ENCODE peak calls at places on chromosomes 12 and 14, in seven cellular contexts. One of them, this sample, is unnamed.

GRCh38 chr14:59254146-59254910 is 65.9 kb downstream of the DAAM1 start:
- DNase-seq in NCI-H69: peak
- DNase-seq in Right ventricle myocardium inferior: peak
- DNase-seq in kidney: peak
- DNase-seq in stimulated activated CD8-positive, alpha-beta memory T cell treated with anti-CD3 and anti-CD28 coated beads, Interleukin-15, amount 100 ng/mL, for 24 hours: no peak
- DNase-seq in MCF 10A: peak
- DNase-seq in dorsolateral prefrontal cortex: no peak
- DNase-seq in this sample: no peak

GRCh38 chr14:99551034-99551922 is 52.7 kb downstream of the CCDC85C start:
- DNase-seq in stimulated activated CD8-positive, alpha-beta memory T cell treated with anti-CD3 and anti-CD28 coated beads, Interleukin-15, amount 100 ng/mL, for 24 hours: no peak
- DNase-seq in Right ventricle myocardium inferior: no peak
- DNase-seq in kidney: no peak
- DNase-seq in NCI-H69: peak
- DNase-seq in MCF 10A: no peak
- DNase-seq in dorsolateral prefrontal cortex: no peak
- DNase-seq in this sample: no peak

GRCh38 chr14:78157855-78158436 is 12.2 kb upstream of the NRXN3 start:
- DNase-seq in NCI-H69: no peak
- DNase-seq in kidney: no peak
- DNase-seq in dorsolateral prefrontal cortex: no peak
- DNase-seq in stimulated activated CD8-positive, alpha-beta memory T cell treated with anti-CD3 and anti-CD28 coated beads, Interleukin-15, amount 100 ng/mL, for 24 hours: no peak
- DNase-seq in Right ventricle myocardium inferior: no peak
- DNase-seq in MCF 10A: peak
- DNase-seq in this sample: no peak

GRCh38 chr14:68719634-68720384 is 73.1 kb downstream of the ZFP36L1 start:
- DNase-seq in kidney: no peak
- DNase-seq in Right ventricle myocardium inferior: no peak
- DNase-seq in NCI-H69: no peak
- DNase-seq in dorsolateral prefrontal cortex: no peak
- DNase-seq in MCF 10A: no peak
- DNase-seq in stimulated activated CD8-positive, alpha-beta memory T cell treated with anti-CD3 and anti-CD28 coated beads, Interleukin-15, amount 100 ng/mL, for 24 hours: no peak
- DNase-seq in this sample: no peak

GRCh38 chr12:49527361-49528130 is 11.3 kb upstream of the KCNH3 start:
- DNase-seq in kidney: peak
- DNase-seq in dorsolateral prefrontal cortex: no peak
- DNase-seq in stimulated activated CD8-positive, alpha-beta memory T cell treated with anti-CD3 and anti-CD28 coated beads, Interleukin-15, amount 100 ng/mL, for 24 hours: no peak
- DNase-seq in Right ventricle myocardium inferior: no peak
- DNase-seq in NCI-H69: peak
- DNase-seq in MCF 10A: no peak
- DNase-seq in this sample: no peak

GRCh38 chr12:6974180-6974579 is 3.5 kb downstream of the EMG1 start:
- DNase-seq in MCF 10A: no peak
- DNase-seq in kidney: no peak
- DNase-seq in NCI-H69: no peak
- DNase-seq in stimulated activated CD8-positive, alpha-beta memory T cell treated with anti-CD3 and anti-CD28 coated beads, Interleukin-15, amount 100 ng/mL, for 24 hours: no peak
- DNase-seq in dorsolateral prefrontal cortex: no peak
- DNase-seq in Right ventricle myocardium inferior: no peak
- DNase-seq in this sample: no peak

GRCh38 chr12:123533672-123534643 is at the start of gene RILPL1:
- DNase-seq in kidney: peak
- DNase-seq in NCI-H69: peak
- DNase-seq in Right ventricle myocardium inferior: peak
- DNase-seq in dorsolateral prefrontal cortex: peak
- DNase-seq in stimulated activated CD8-positive, alpha-beta memory T cell treated with anti-CD3 and anti-CD28 coated beads, Interleukin-15, amount 100 ng/mL, for 24 hours: peak
- DNase-seq in MCF 10A: peak
- DNase-seq in this sample: peak

GRCh38 chr14:50854521-50854920 is 17.3 kb upstream of the ABHD12B start:
- DNase-seq in NCI-H69: no peak
- DNase-seq in kidney: no peak
- DNase-seq in dorsolateral prefrontal cortex: no peak
- DNase-seq in MCF 10A: no peak
- DNase-seq in Right ventricle myocardium inferior: no peak
- DNase-seq in stimulated activated CD8-positive, alpha-beta memory T cell treated with anti-CD3 and anti-CD28 coated beads, Interleukin-15, amount 100 ng/mL, for 24 hours: no peak
- DNase-seq in this sample: no peak

GRCh38 chr14:33931439-33931838 is 19.4 kb downstream of the EGLN3 start:
- DNase-seq in dorsolateral prefrontal cortex: no peak
- DNase-seq in stimulated activated CD8-positive, alpha-beta memory T cell treated with anti-CD3 and anti-CD28 coated beads, Interleukin-15, amount 100 ng/mL, for 24 hours: no peak
- DNase-seq in Right ventricle myocardium inferior: no peak
- DNase-seq in NCI-H69: no peak
- DNase-seq in MCF 10A: no peak
- DNase-seq in kidney: no peak
- DNase-seq in this sample: no peak

GRCh38 chr12:106519587-106519986 is 63.2 kb upstream of the RFX4 start:
- DNase-seq in MCF 10A: no peak
- DNase-seq in Right ventricle myocardium inferior: no peak
- DNase-seq in kidney: no peak
- DNase-seq in dorsolateral prefrontal cortex: no peak
- DNase-seq in NCI-H69: no peak
- DNase-seq in stimulated activated CD8-positive, alpha-beta memory T cell treated with anti-CD3 and anti-CD28 coated beads, Interleukin-15, amount 100 ng/mL, for 24 hours: no peak
- DNase-seq in this sample: no peak

GRCh38 chr12:76057316-76057715 is 25.7 kb upstream of the PHLDA1 start:
- DNase-seq in NCI-H69: no peak
- DNase-seq in dorsolateral prefrontal cortex: peak
- DNase-seq in stimulated activated CD8-positive, alpha-beta memory T cell treated with anti-CD3 and anti-CD28 coated beads, Interleukin-15, amount 100 ng/mL, for 24 hours: no peak
- DNase-seq in Right ventricle myocardium inferior: no peak
- DNase-seq in MCF 10A: no peak
- DNase-seq in kidney: no peak
- DNase-seq in this sample: no peak

GRCh38 chr12:115710104-115710564 is 567.4 kb downstream of the MED13L start:
- DNase-seq in MCF 10A: peak
- DNase-seq in NCI-H69: no peak
- DNase-seq in Right ventricle myocardium inferior: peak
- DNase-seq in dorsolateral prefrontal cortex: no peak
- DNase-seq in stimulated activated CD8-positive, alpha-beta memory T cell treated with anti-CD3 and anti-CD28 coated beads, Interleukin-15, amount 100 ng/mL, for 24 hours: no peak
- DNase-seq in kidney: no peak
- DNase-seq in this sample: no peak

GRCh38 chr14:57865450-57866198 is at the start of gene SLC35F4:
- DNase-seq in NCI-H69: peak
- DNase-seq in kidney: peak
- DNase-seq in stimulated activated CD8-positive, alpha-beta memory T cell treated with anti-CD3 and anti-CD28 coated beads, Interleukin-15, amount 100 ng/mL, for 24 hours: no peak
- DNase-seq in MCF 10A: no peak
- DNase-seq in Right ventricle myocardium inferior: no peak
- DNase-seq in dorsolateral prefrontal cortex: peak
- DNase-seq in this sample: no peak

GRCh38 chr12:121872546-121873223 is 14.0 kb upstream of the HPD start:
- DNase-seq in MCF 10A: peak
- DNase-seq in kidney: no peak
- DNase-seq in stimulated activated CD8-positive, alpha-beta memory T cell treated with anti-CD3 and anti-CD28 coated beads, Interleukin-15, amount 100 ng/mL, for 24 hours: no peak
- DNase-seq in Right ventricle myocardium inferior: no peak
- DNase-seq in dorsolateral prefrontal cortex: peak
- DNase-seq in NCI-H69: peak
- DNase-seq in this sample: no peak

GRCh38 chr14:30874999-30875787 is 834 bp downstream of the COCH start:
- DNase-seq in kidney: peak
- DNase-seq in NCI-H69: peak
- DNase-seq in stimulated activated CD8-positive, alpha-beta memory T cell treated with anti-CD3 and anti-CD28 coated beads, Interleukin-15, amount 100 ng/mL, for 24 hours: no peak
- DNase-seq in dorsolateral prefrontal cortex: no peak
- DNase-seq in MCF 10A: no peak
- DNase-seq in Right ventricle myocardium inferior: no peak
- DNase-seq in this sample: no peak

GRCh38 chr14:35285168-35285990 is 6.8 kb upstream of the PSMA6 start:
- DNase-seq in dorsolateral prefrontal cortex: no peak
- DNase-seq in NCI-H69: no peak
- DNase-seq in stimulated activated CD8-positive, alpha-beta memory T cell treated with anti-CD3 and anti-CD28 coated beads, Interleukin-15, amount 100 ng/mL, for 24 hours: no peak
- DNase-seq in MCF 10A: no peak
- DNase-seq in Right ventricle myocardium inferior: no peak
- DNase-seq in kidney: no peak
- DNase-seq in this sample: no peak

GRCh38 chr12:122437656-122438121 is 15.2 kb upstream of the CLIP1 start:
- DNase-seq in kidney: no peak
- DNase-seq in NCI-H69: peak
- DNase-seq in stimulated activated CD8-positive, alpha-beta memory T cell treated with anti-CD3 and anti-CD28 coated beads, Interleukin-15, amount 100 ng/mL, for 24 hours: no peak
- DNase-seq in Right ventricle myocardium inferior: peak
- DNase-seq in dorsolateral prefrontal cortex: peak
- DNase-seq in MCF 10A: peak
- DNase-seq in this sample: no peak

GRCh38 chr12:85955127-85955526 is 81.0 kb downstream of the NTS start:
- DNase-seq in Right ventricle myocardium inferior: no peak
- DNase-seq in MCF 10A: peak
- DNase-seq in kidney: no peak
- DNase-seq in NCI-H69: peak
- DNase-seq in dorsolateral prefrontal cortex: no peak
- DNase-seq in stimulated activated CD8-positive, alpha-beta memory T cell treated with anti-CD3 and anti-CD28 coated beads, Interleukin-15, amount 100 ng/mL, for 24 hours: no peak
- DNase-seq in this sample: no peak

GRCh38 chr14:99575043-99576023 is 28.7 kb downstream of the CCDC85C start:
- DNase-seq in MCF 10A: peak
- DNase-seq in kidney: peak
- DNase-seq in stimulated activated CD8-positive, alpha-beta memory T cell treated with anti-CD3 and anti-CD28 coated beads, Interleukin-15, amount 100 ng/mL, for 24 hours: no peak
- DNase-seq in dorsolateral prefrontal cortex: no peak
- DNase-seq in NCI-H69: peak
- DNase-seq in Right ventricle myocardium inferior: no peak
- DNase-seq in this sample: no peak

GRCh38 chr12:89357297-89357730 is 5.0 kb upstream of the DUSP6 start:
- DNase-seq in dorsolateral prefrontal cortex: no peak
- DNase-seq in MCF 10A: no peak
- DNase-seq in NCI-H69: no peak
- DNase-seq in Right ventricle myocardium inferior: no peak
- DNase-seq in stimulated activated CD8-positive, alpha-beta memory T cell treated with anti-CD3 and anti-CD28 coated beads, Interleukin-15, amount 100 ng/mL, for 24 hours: no peak
- DNase-seq in kidney: no peak
- DNase-seq in this sample: no peak

GRCh38 chr12:40011775-40012129 is 94.1 kb downstream of the SLC2A13 start:
- DNase-seq in dorsolateral prefrontal cortex: no peak
- DNase-seq in NCI-H69: no peak
- DNase-seq in stimulated activated CD8-positive, alpha-beta memory T cell treated with anti-CD3 and anti-CD28 coated beads, Interleukin-15, amount 100 ng/mL, for 24 hours: no peak
- DNase-seq in Right ventricle myocardium inferior: no peak
- DNase-seq in MCF 10A: no peak
- DNase-seq in kidney: no peak
- DNase-seq in this sample: no peak

GRCh38 chr12:25740617-25741016 is 187.5 kb upstream of the LMNTD1 start:
- DNase-seq in NCI-H69: no peak
- DNase-seq in dorsolateral prefrontal cortex: no peak
- DNase-seq in Right ventricle myocardium inferior: no peak
- DNase-seq in MCF 10A: no peak
- DNase-seq in kidney: no peak
- DNase-seq in stimulated activated CD8-positive, alpha-beta memory T cell treated with anti-CD3 and anti-CD28 coated beads, Interleukin-15, amount 100 ng/mL, for 24 hours: no peak
- DNase-seq in this sample: no peak

GRCh38 chr14:29710015-29710414 is 217.6 kb downstream of the PRKD1 start:
- DNase-seq in MCF 10A: peak
- DNase-seq in Right ventricle myocardium inferior: no peak
- DNase-seq in dorsolateral prefrontal cortex: no peak
- DNase-seq in kidney: no peak
- DNase-seq in NCI-H69: peak
- DNase-seq in stimulated activated CD8-positive, alpha-beta memory T cell treated with anti-CD3 and anti-CD28 coated beads, Interleukin-15, amount 100 ng/mL, for 24 hours: no peak
- DNase-seq in this sample: no peak

GRCh38 chr14:21163721-21164120 is 7.9 kb upstream of the OR5AU1 start:
- DNase-seq in stimulated activated CD8-positive, alpha-beta memory T cell treated with anti-CD3 and anti-CD28 coated beads, Interleukin-15, amount 100 ng/mL, for 24 hours: no peak
- DNase-seq in Right ventricle myocardium inferior: no peak
- DNase-seq in kidney: no peak
- DNase-seq in NCI-H69: no peak
- DNase-seq in dorsolateral prefrontal cortex: no peak
- DNase-seq in MCF 10A: no peak
- DNase-seq in this sample: no peak

GRCh38 chr12:19005257-19005801 is 124.2 kb upstream of the PLEKHA5 start:
- DNase-seq in MCF 10A: no peak
- DNase-seq in kidney: no peak
- DNase-seq in Right ventricle myocardium inferior: no peak
- DNase-seq in stimulated activated CD8-positive, alpha-beta memory T cell treated with anti-CD3 and anti-CD28 coated beads, Interleukin-15, amount 100 ng/mL, for 24 hours: no peak
- DNase-seq in dorsolateral prefrontal cortex: no peak
- DNase-seq in NCI-H69: no peak
- DNase-seq in this sample: no peak

GRCh38 chr14:103372552-103373304 is 12.5 kb upstream of the MARK3 start:
- DNase-seq in stimulated activated CD8-positive, alpha-beta memory T cell treated with anti-CD3 and anti-CD28 coated beads, Interleukin-15, amount 100 ng/mL, for 24 hours: no peak
- DNase-seq in kidney: no peak
- DNase-seq in Right ventricle myocardium inferior: no peak
- DNase-seq in dorsolateral prefrontal cortex: no peak
- DNase-seq in NCI-H69: no peak
- DNase-seq in MCF 10A: peak
- DNase-seq in this sample: no peak

GRCh38 chr12:49342914-49343731 is 3.6 kb upstream of the DNAJC22 start:
- DNase-seq in dorsolateral prefrontal cortex: no peak
- DNase-seq in kidney: peak
- DNase-seq in NCI-H69: peak
- DNase-seq in MCF 10A: no peak
- DNase-seq in Right ventricle myocardium inferior: no peak
- DNase-seq in stimulated activated CD8-positive, alpha-beta memory T cell treated with anti-CD3 and anti-CD28 coated beads, Interleukin-15, amount 100 ng/mL, for 24 hours: no peak
- DNase-seq in this sample: no peak

GRCh38 chr14:104696671-104697316 is 7.4 kb downstream of the INF2 start:
- DNase-seq in MCF 10A: no peak
- DNase-seq in stimulated activated CD8-positive, alpha-beta memory T cell treated with anti-CD3 and anti-CD28 coated beads, Interleukin-15, amount 100 ng/mL, for 24 hours: no peak
- DNase-seq in dorsolateral prefrontal cortex: no peak
- DNase-seq in NCI-H69: no peak
- DNase-seq in Right ventricle myocardium inferior: no peak
- DNase-seq in kidney: no peak
- DNase-seq in this sample: no peak

GRCh38 chr14:75459099-75459741 is 31.4 kb downstream of the JDP2 start:
- DNase-seq in Right ventricle myocardium inferior: no peak
- DNase-seq in MCF 10A: no peak
- DNase-seq in NCI-H69: peak
- DNase-seq in stimulated activated CD8-positive, alpha-beta memory T cell treated with anti-CD3 and anti-CD28 coated beads, Interleukin-15, amount 100 ng/mL, for 24 hours: no peak
- DNase-seq in kidney: peak
- DNase-seq in dorsolateral prefrontal cortex: no peak
- DNase-seq in this sample: no peak

GRCh38 chr12:102478416-102479098 is 1.8 kb downstream of the IGF1 start:
- DNase-seq in MCF 10A: no peak
- DNase-seq in dorsolateral prefrontal cortex: no peak
- DNase-seq in NCI-H69: peak
- DNase-seq in Right ventricle myocardium inferior: no peak
- DNase-seq in stimulated activated CD8-positive, alpha-beta memory T cell treated with anti-CD3 and anti-CD28 coated beads, Interleukin-15, amount 100 ng/mL, for 24 hours: no peak
- DNase-seq in kidney: no peak
- DNase-seq in this sample: no peak

GRCh38 chr12:38880288-38880687 is 25.1 kb downstream of the CPNE8 start:
- DNase-seq in NCI-H69: no peak
- DNase-seq in kidney: no peak
- DNase-seq in stimulated activated CD8-positive, alpha-beta memory T cell treated with anti-CD3 and anti-CD28 coated beads, Interleukin-15, amount 100 ng/mL, for 24 hours: no peak
- DNase-seq in dorsolateral prefrontal cortex: no peak
- DNase-seq in MCF 10A: no peak
- DNase-seq in Right ventricle myocardium inferior: no peak
- DNase-seq in this sample: no peak

GRCh38 chr14:43539210-43539609 is 967.9 kb downstream of the FSCB start:
- DNase-seq in dorsolateral prefrontal cortex: no peak
- DNase-seq in MCF 10A: peak
- DNase-seq in Right ventricle myocardium inferior: no peak
- DNase-seq in kidney: no peak
- DNase-seq in stimulated activated CD8-positive, alpha-beta memory T cell treated with anti-CD3 and anti-CD28 coated beads, Interleukin-15, amount 100 ng/mL, for 24 hours: no peak
- DNase-seq in NCI-H69: no peak
- DNase-seq in this sample: no peak

GRCh38 chr12:108815875-108816594 is 41.3 kb downstream of the SSH1 start:
- DNase-seq in stimulated activated CD8-positive, alpha-beta memory T cell treated with anti-CD3 and anti-CD28 coated beads, Interleukin-15, amount 100 ng/mL, for 24 hours: no peak
- DNase-seq in NCI-H69: peak
- DNase-seq in MCF 10A: peak
- DNase-seq in kidney: no peak
- DNase-seq in Right ventricle myocardium inferior: no peak
- DNase-seq in dorsolateral prefrontal cortex: no peak
- DNase-seq in this sample: no peak

This sample was measured in T-helper 9 cell.